ENCODE peak calls at places on chromosome 5, in seven cellular contexts. U is activated naive CD8-positive, alpha-beta T cell treated with anti-CD3 and anti-CD28 coated beads, Interleukin-2, amount 50 U/mL, for 24 hours; K is EH; Y is RWPE1; W is GOT3; J is NCI-H2171 treated with DMSO at 0.1 percent for 48 hours; T is transverse colon. M is an unnamed sample.

GRCh38 chr5:137014731-137015130 is 484.4 kb downstream of the SPOCK1 start:
- DNase-seq in U (no peak), K (no peak), Y (no peak), W (no peak), J (no peak), T (no peak), M (no peak)

GRCh38 chr5:68848086-68848485 is 245.7 kb upstream of the SLC30A5 start:
- DNase-seq in U (no peak), K (peak; percentile 73), Y (peak; percentile 16), W (no peak), J (no peak), T (no peak), M (peak; percentile 66)

GRCh38 chr5:59592101-59592500 is 301.4 kb downstream of the PDE4D start:
- DNase-seq in U (no peak), K (peak; percentile 23), Y (peak; percentile 48), W (no peak), J (no peak), T (no peak), M (peak; percentile 13)

GRCh38 chr5:7884491-7885273 is 15.7 kb downstream of the MTRR start:
- DNase-seq in U (no peak), K (no peak), Y (no peak), W (no peak), J (no peak), T (no peak), M (no peak)

GRCh38 chr5:67160985-67161384 is 35.6 kb downstream of the CD180 start:
- DNase-seq in U (no peak), K (peak; percentile 70), Y (peak; percentile 93), W (no peak), J (no peak), T (no peak), M (peak; percentile 58)

GRCh38 chr5:37888476-37888875 is 48.6 kb upstream of the GDNF start:
- DNase-seq in U (no peak), K (peak; percentile 84), Y (peak; percentile 89), W (no peak), J (no peak), T (no peak), M (peak; percentile 83)

GRCh38 chr5:149043641-149044040 is 19.2 kb downstream of the SH3TC2 start:
- DNase-seq in U (no peak), K (no peak), Y (no peak), W (no peak), J (no peak), T (no peak), M (no peak)

GRCh38 chr5:142506046-142506445 is 179.8 kb downstream of the FGF1 start:
- DNase-seq in U (peak; percentile 7), K (peak; percentile 35), Y (no peak), W (no peak), J (no peak), T (no peak), M (no peak)

GRCh38 chr5:51968756-51969155 is 585.5 kb downstream of the ISL1 start:
- DNase-seq in U (no peak), K (no peak), Y (no peak), W (no peak), J (no peak), T (no peak), M (no peak)

GRCh38 chr5:40834391-40834848 is 602 bp downstream of the RPL37 start:
- DNase-seq in U (peak; percentile 29), K (peak; percentile 41), Y (no peak), W (no peak), J (no peak), T (peak; percentile 29), M (no peak)